ENCODE peak calls at places on chromosomes 16 and 17, in six cellular contexts. Y is NCI-H1417; J is dorsolateral prefrontal cortex; P is stimulated activated CD4-positive, alpha-beta T cell treated with anti-CD3 and anti-CD28 coated beads, Interleukin-4, amount 100 ng/mL, for 48 hours; Z is ELR; R is NCI-H1092 treated with DMSO at 0.1 percent for 48 hours. X is an unnamed sample.

GRCh38 chr16:10552998-10553491 is 27.4 kb downstream of the EMP2 start:
- DNase-seq in Z (no peak), P (peak; percentile 56), R (no peak), J (peak; percentile 25), Y (no peak), X (no peak)

GRCh38 chr17:72419866-72420774 is 299.3 kb downstream of the SOX9 start:
- DNase-seq in P (no peak), Z (peak; percentile 36), Y (no peak), J (no peak), R (no peak), X (no peak)

GRCh38 chr16:85234310-85235235 is 122.3 kb upstream of the CIBAR2 start:
- DNase-seq in P (no peak), Z (peak; percentile 72), J (no peak), R (no peak), Y (no peak), X (peak; percentile 75)

GRCh38 chr17:79675413-79675725 is 55.4 kb upstream of the ENPP7 start:
- DNase-seq in J (no peak), P (no peak), Z (no peak), R (no peak), Y (no peak), X (no peak)

GRCh38 chr17:82787081-82787848 is 35.4 kb downstream of the TBCD start:
- DNase-seq in R (no peak), Z (no peak), Y (peak; percentile 90), P (no peak), J (peak; percentile 55), X (peak; percentile 52)

GRCh38 chr17:58614854-58615409 is 76.9 kb downstream of the TEX14 start:
- DNase-seq in J (no peak), P (no peak), Y (no peak), R (no peak), Z (no peak), X (no peak)

GRCh38 chr17:73091770-73092517 is 544 bp downstream of the SLC39A11 start:
- DNase-seq in R (no peak), Y (no peak), Z (peak; percentile 55), P (no peak), J (peak; percentile 24), X (peak; percentile 19)

GRCh38 chr17:66652840-66653507 is 181.9 kb upstream of the CACNG5 start:
- DNase-seq in R (no peak), Y (no peak), Z (peak; percentile 68), P (peak; percentile 28), J (no peak), X (no peak)

GRCh38 chr17:44981221-44981968 is 13.3 kb upstream of the C1QL1 start:
- DNase-seq in J (no peak), Y (no peak), R (peak; percentile 46), P (no peak), Z (peak; percentile 88), X (no peak)

GRCh38 chr16:23466162-23466885 is 13.3 kb upstream of the COG7 start:
- DNase-seq in J (no peak), P (no peak), Y (no peak), R (no peak), Z (peak; percentile 90), X (no peak)